ENCODE peak calls at places on chromosomes 16 and 17, in ten cellular contexts. A is A549; G is OCI-LY7; K is right cardiac atrium; M is mammary epithelial cell; L is prostate gland; X is heart right ventricle; O is CD8-positive, alpha-beta T cell; J is pancreas; U is neuronal stem cell. C is an unnamed sample. For H3K4me1, the result is how much of the 10 kb centered on the place peaks cover.

GRCh38 chr17:49637739-49638138 is 40.2 kb downstream of the SPOP start:
- DNase-seq in A (no peak), G (no peak), K (no peak), M (no peak), L (no peak), X (no peak), O (no peak), J (no peak), U (no peak), C (no peak)

GRCh38 chr17:82037889-82038195 is 345 bp upstream of the DCXR start:
- DNase-seq in A (no peak), G (no peak), K (no peak), M (no peak), L (no peak), X (no peak), O (no peak), J (no peak), U (no peak), C (no peak)

GRCh38 chr17:13561606-13562270 is 40.0 kb downstream of the HS3ST3A1 start:
- DNase-seq in A (peak), G (no peak), K (no peak), M (no peak), L (no peak), X (no peak), O (no peak), J (no peak), U (no peak), C (no peak)

GRCh38 chr17:49676276-49676868 is 1.5 kb downstream of the SPOP start:
- DNase-seq in A (no peak), G (peak), K (no peak), M (peak), L (no peak), X (no peak), O (no peak), J (no peak), U (peak), C (no peak)

GRCh38 chr16:86611958-86612357 is 33.6 kb downstream of the FOXL1 start:
- DNase-seq in A (no peak), G (no peak), K (no peak), M (no peak), L (no peak), X (no peak), O (no peak), J (no peak), U (no peak), C (no peak)

GRCh38 chr16:87321336-87322107 is 4.3 kb upstream of the C16orf95 start:
- DNase-seq in A (no peak), G (no peak), K (no peak), M (no peak), L (no peak), X (no peak), O (no peak), J (no peak), U (no peak), C (no peak)

GRCh38 chr17:10155334-10156081 is 42.9 kb downstream of the GAS7 start:
- DNase-seq in A (no peak), G (no peak), K (no peak), M (no peak), L (no peak), X (no peak), O (no peak), J (no peak), U (no peak), C (no peak)

GRCh38 chr17:4900231-4901107 is 1.1 kb downstream of the C17orf107 start:
- DNase-seq in A (no peak), G (peak), K (peak), M (no peak), L (no peak), X (no peak), O (peak), J (peak), U (no peak), C (no peak)

GRCh38 chr16:11651796-11652195 is 16.5 kb upstream of the SNN start:
- DNase-seq in A (no peak), G (peak), K (no peak), M (no peak), L (no peak), X (no peak), O (no peak), J (no peak), U (no peak), C (no peak)

GRCh38 chr17:40726919-40727318 is 23.4 kb upstream of the KRT24 start:
- DNase-seq in A (peak), G (peak), K (no peak), M (no peak), L (no peak), X (no peak), O (no peak), J (no peak), U (no peak), C (no peak)

GRCh38 chr16:68564367-68564985 is 25.4 kb downstream of the ZFP90 start:
- DNase-seq in A (peak), G (peak), K (no peak), M (no peak), L (no peak), X (no peak), O (no peak), J (no peak), U (no peak), C (peak)

GRCh38 chr16:50697421-50697715 is 4.0 kb downstream of the NOD2 start:
- DNase-seq in A (no peak), G (no peak), K (no peak), M (no peak), L (no peak), X (no peak), O (no peak), J (no peak), U (no peak), C (no peak)
- H3K4me3 ChIP-seq in A (no peak), G (no peak), K (no peak), M (no peak), L (no peak), X (peak), O (no peak), J (no peak), U (no peak), C (no peak)

GRCh38 chr17:47816111-47816735 is 5.4 kb downstream of the OSBPL7 start:
- DNase-seq in A (no peak), G (no peak), K (peak), M (no peak), L (no peak), X (no peak), O (no peak), J (peak), U (no peak), C (no peak)
- H3K4me1 ChIP-seq in A (under half), G (under half), K (under half), M (under half), L (under half), X (under half), O (under half), J (under half), U (under half), C (under half)

DNA sequence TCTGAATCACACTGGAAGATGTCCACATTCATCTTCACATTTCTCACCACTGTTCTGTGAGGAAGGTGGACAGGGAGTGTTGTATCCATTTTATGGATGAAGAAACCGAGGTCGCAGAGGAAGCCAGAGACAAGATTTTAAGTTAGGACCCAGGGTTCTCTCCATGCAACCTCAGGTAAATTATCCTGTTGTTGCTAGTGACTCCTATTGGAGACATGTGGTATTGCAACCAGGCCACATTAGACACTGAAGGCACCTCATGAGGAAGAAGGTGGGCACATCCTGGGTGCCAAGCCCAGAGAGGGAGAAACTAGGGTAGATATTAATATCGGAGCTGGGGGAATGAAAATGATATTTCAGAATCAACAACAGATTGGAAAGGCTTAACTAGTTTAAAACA is 8.5 kb upstream of the WNT9B start:
- DNase-seq in A (peak), G (no peak), K (no peak), M (no peak), L (no peak), X (no peak), O (no peak), J (no peak), U (no peak), C (no peak)
- H3K4me3 ChIP-seq in A (no peak), G (no peak), K (no peak), M (no peak), L (no peak), X (no peak), O (no peak), J (no peak), U (no peak), C (no peak)

GRCh38 chr16:17368511-17368910 is 102.2 kb downstream of the XYLT1 start:
- DNase-seq in A (no peak), G (no peak), K (no peak), M (no peak), L (no peak), X (no peak), O (no peak), J (no peak), U (no peak), C (no peak)
- H3K4me1 ChIP-seq in A (under half), G (half or more), K (under half), M (under half), L (under half), X (under half), O (half or more), J (under half), U (under half), C (under half)

GRCh38 chr17:27066315-27066714 is 227.6 kb upstream of the WSB1 start:
- DNase-seq in A (no peak), G (no peak), K (no peak), M (no peak), L (no peak), X (no peak), O (no peak), J (no peak), U (no peak), C (no peak)
- H3K4me3 ChIP-seq in A (no peak), G (no peak), K (no peak), M (no peak), L (no peak), X (no peak), O (no peak), J (no peak), U (no peak), C (no peak)

GRCh38 chr17:78920528-78920927 is 4.7 kb downstream of the TIMP2 start:
- DNase-seq in A (no peak), G (no peak), K (no peak), M (no peak), L (no peak), X (no peak), O (no peak), J (no peak), U (no peak), C (no peak)
- H3K4me1 ChIP-seq in A (half or more), G (under half), K (under half), M (under half), L (under half), X (half or more), O (under half), J (half or more), U (under half), C (under half)

GRCh38 chr17:57557793-57558681 is 187.1 kb downstream of the CCDC182 start:
- DNase-seq in A (peak), G (peak), K (no peak), M (peak), L (no peak), X (no peak), O (no peak), J (no peak), U (no peak), C (no peak)
- H3K4me3 ChIP-seq in A (no peak), G (peak), K (no peak), M (no peak), L (no peak), X (no peak), O (no peak), J (no peak), U (no peak), C (no peak)

GRCh38 chr16:17411263-17411662 is 59.5 kb downstream of the XYLT1 start:
- DNase-seq in A (no peak), G (no peak), K (no peak), M (no peak), L (no peak), X (no peak), O (no peak), J (no peak), U (no peak), C (no peak)
- H3K4me1 ChIP-seq in A (under half), G (half or more), K (under half), M (under half), L (under half), X (under half), O (under half), J (under half), U (under half), C (under half)

GRCh38 chr16:60852635-60853034 is 1183.6 kb downstream of the CDH8 start:
- DNase-seq in A (no peak), G (no peak), K (no peak), M (no peak), L (no peak), X (no peak), O (no peak), J (no peak), U (no peak), C (no peak)
- H3K4me3 ChIP-seq in A (no peak), G (no peak), K (no peak), M (no peak), L (no peak), X (no peak), O (no peak), J (no peak), U (no peak), C (no peak)

C was measured in cardiac muscle cell.